ENCODE peak calls at places on chromosome 12, in eight cellular contexts. E, A, L, H, K, M, D and P are unnamed samples.

GRCh38 chr12:28770329-28770728 is 378.7 kb upstream of the FAR2 start:
- DNase-seq in M (no peak), E (no peak), K (no peak), D (no peak), H (no peak), L (no peak), A (no peak), P (no peak)

GRCh38 chr12:57783466-57783801 is 847 bp downstream of the TSFM start:
- DNase-seq in D (no peak), E (no peak), H (no peak), M (no peak), L (no peak), A (no peak), K (no peak), P (no peak)

GRCh38 chr12:88897723-88898122 is 317.5 kb upstream of the KITLG start:
- DNase-seq in L (no peak), M (no peak), A (peak; percentile 6), K (no peak), E (no peak), H (peak; percentile 71), D (peak; percentile 70), P (no peak)

GRCh38 chr12:67647251-67647546 is 1.3 kb upstream of the DYRK2 start:
- DNase-seq in A (no peak), M (no peak), K (no peak), E (no peak), H (no peak), D (no peak), L (no peak), P (no peak)

GRCh38 chr12:65464930-65465329 is 186.4 kb downstream of the MSRB3 start:
- DNase-seq in E (no peak), H (peak; percentile 96), M (no peak), K (no peak), L (no peak), D (peak; percentile 86), A (no peak), P (no peak)

GRCh38 chr12:18158774-18159557 is 69.0 kb upstream of the RERGL start:
- DNase-seq in H (peak; percentile 25), E (no peak), K (peak; percentile 11), A (no peak), D (peak; percentile 53), M (peak; percentile 40), L (peak; percentile 12), P (no peak)

GRCh38 chr12:113727651-113728061 is 238.5 kb downstream of the RBM19 start:
- DNase-seq in M (no peak), A (peak; percentile 86), H (peak; percentile 69), K (no peak), L (no peak), D (peak; percentile 3), E (no peak), P (no peak)

GRCh38 chr12:52081263-52081733 is 1.8 kb downstream of the SMIM41 start:
- DNase-seq in L (no peak), K (peak; percentile 21), D (no peak), A (no peak), H (no peak), E (peak; percentile 27), M (peak; percentile 33), P (no peak)

GRCh38 chr12:81644503-81644902 is 114.6 kb downstream of the PPFIA2 start:
- DNase-seq in M (no peak), E (peak; percentile 4), K (peak; percentile 41), H (peak; percentile 36), A (peak; percentile 31), L (no peak), D (peak; percentile 69), P (no peak)

GRCh38 chr12:15852383-15852782 is 29.8 kb upstream of the STRAP start:
- DNase-seq in K (no peak), H (peak; percentile 74), E (no peak), M (no peak), A (no peak), L (no peak), D (peak; percentile 87), P (no peak)

GRCh38 chr12:109538191-109538863 is 35.0 kb downstream of the MMAB start:
- DNase-seq in L (no peak), M (no peak), D (peak; percentile 42), K (no peak), E (no peak), H (no peak), A (no peak), P (no peak)

GRCh38 chr12:32305163-32305562 is 94.2 kb upstream of the FGD4 start:
- DNase-seq in H (peak; percentile 50), A (no peak), K (peak; percentile 3), D (peak; percentile 58), L (peak; percentile 13), E (no peak), M (peak; percentile 16), P (no peak)

GRCh38 chr12:86666311-86666710 is 410.1 kb upstream of the MGAT4C start:
- DNase-seq in E (no peak), D (peak; percentile 12), A (no peak), M (no peak), H (no peak), K (no peak), L (no peak), P (no peak)

GRCh38 chr12:124501080-124501642 is 66.3 kb downstream of the NCOR2 start:
- DNase-seq in K (no peak), M (no peak), H (no peak), E (no peak), L (no peak), D (no peak), A (no peak), P (no peak)

GRCh38 chr12:125403145-125403789 is 338.0 kb downstream of the AACS start:
- DNase-seq in E (no peak), A (peak; percentile 15), L (peak; percentile 30), D (peak; percentile 40), H (peak; percentile 6), K (no peak), M (peak; percentile 6), P (no peak)

GRCh38 chr12:70338531-70338930 is 27.6 kb upstream of the KCNMB4 start:
- DNase-seq in A (no peak), K (no peak), D (no peak), M (no peak), E (no peak), L (no peak), H (peak; percentile 23), P (no peak)

GRCh38 chr12:4271433-4272013 is 2.0 kb upstream of the CCND2 start:
- DNase-seq in H (no peak), E (no peak), D (peak; percentile 18), K (no peak), L (peak; percentile 19), A (no peak), M (peak; percentile 90), P (no peak)